ENCODE peak calls at places on chromosome 6, in six cellular contexts. One of them, this sample, is unnamed.

GRCh38 chr6:946546-946945 is 253.6 kb upstream of the EXOC2 start:
- DNase-seq in naive thymus-derived CD4-positive, alpha-beta T cell: no peak
- DNase-seq in testis: no peak
- DNase-seq in Right ventricle myocardium superior: no peak
- DNase-seq in myocyte: peak
- DNase-seq in Right ventricle myocardium inferior: no peak
- DNase-seq in this sample: no peak

GRCh38 chr6:93105017-93105416 is 314.3 kb downstream of the EPHA7 start:
- DNase-seq in testis: no peak
- DNase-seq in Right ventricle myocardium superior: no peak
- DNase-seq in myocyte: peak
- DNase-seq in Right ventricle myocardium inferior: no peak
- DNase-seq in naive thymus-derived CD4-positive, alpha-beta T cell: no peak
- DNase-seq in this sample: no peak

GRCh38 chr6:122122202-122122601 is 277.2 kb upstream of the HSF2 start:
- DNase-seq in Right ventricle myocardium inferior: no peak
- DNase-seq in myocyte: no peak
- DNase-seq in testis: no peak
- DNase-seq in naive thymus-derived CD4-positive, alpha-beta T cell: no peak
- DNase-seq in Right ventricle myocardium superior: no peak
- DNase-seq in this sample: no peak

GRCh38 chr6:13288481-13288880 is 39.9 kb downstream of the TBC1D7 start:
- DNase-seq in Right ventricle myocardium inferior: no peak
- DNase-seq in naive thymus-derived CD4-positive, alpha-beta T cell: no peak
- DNase-seq in myocyte: no peak
- DNase-seq in Right ventricle myocardium superior: no peak
- DNase-seq in testis: no peak
- DNase-seq in this sample: no peak

GRCh38 chr6:46331461-46331860 is 159.8 kb downstream of the RCAN2 start:
- DNase-seq in myocyte: no peak
- DNase-seq in naive thymus-derived CD4-positive, alpha-beta T cell: no peak
- DNase-seq in Right ventricle myocardium superior: no peak
- DNase-seq in Right ventricle myocardium inferior: no peak
- DNase-seq in testis: no peak
- DNase-seq in this sample: no peak

GRCh38 chr6:34671362-34671761 is 25.2 kb downstream of the ILRUN start:
- DNase-seq in myocyte: no peak
- DNase-seq in testis: no peak
- DNase-seq in Right ventricle myocardium superior: no peak
- DNase-seq in naive thymus-derived CD4-positive, alpha-beta T cell: no peak
- DNase-seq in Right ventricle myocardium inferior: no peak
- DNase-seq in this sample: no peak

GRCh38 chr6:35668708-35669440 is 19.8 kb downstream of the FKBP5 start:
- DNase-seq in Right ventricle myocardium inferior: no peak
- DNase-seq in myocyte: no peak
- DNase-seq in Right ventricle myocardium superior: no peak
- DNase-seq in naive thymus-derived CD4-positive, alpha-beta T cell: no peak
- DNase-seq in testis: no peak
- DNase-seq in this sample: no peak

GRCh38 chr6:43243649-43244321 is 504 bp downstream of the TTBK1 start:
- DNase-seq in Right ventricle myocardium inferior: no peak
- DNase-seq in testis: no peak
- DNase-seq in naive thymus-derived CD4-positive, alpha-beta T cell: no peak
- DNase-seq in myocyte: no peak
- DNase-seq in Right ventricle myocardium superior: no peak
- DNase-seq in this sample: no peak

GRCh38 chr6:13523826-13524622 is 36.6 kb upstream of the GFOD1 start:
- DNase-seq in Right ventricle myocardium inferior: no peak
- DNase-seq in testis: no peak
- DNase-seq in Right ventricle myocardium superior: no peak
- DNase-seq in naive thymus-derived CD4-positive, alpha-beta T cell: no peak
- DNase-seq in myocyte: peak
- DNase-seq in this sample: no peak

GRCh38 chr6:110083875-110084585 is 95.4 kb downstream of the WASF1 start:
- DNase-seq in myocyte: no peak
- DNase-seq in naive thymus-derived CD4-positive, alpha-beta T cell: no peak
- DNase-seq in Right ventricle myocardium superior: no peak
- DNase-seq in testis: no peak
- DNase-seq in Right ventricle myocardium inferior: no peak
- DNase-seq in this sample: no peak

GRCh38 chr6:127160484-127160883 is 42.0 kb downstream of the RSPO3 start:
- DNase-seq in Right ventricle myocardium inferior: no peak
- DNase-seq in naive thymus-derived CD4-positive, alpha-beta T cell: no peak
- DNase-seq in Right ventricle myocardium superior: no peak
- DNase-seq in testis: no peak
- DNase-seq in myocyte: no peak
- DNase-seq in this sample: no peak

GRCh38 chr6:45047573-45047972 is 280.6 kb upstream of the RUNX2 start:
- DNase-seq in myocyte: no peak
- DNase-seq in testis: no peak
- DNase-seq in Right ventricle myocardium superior: no peak
- DNase-seq in Right ventricle myocardium inferior: no peak
- DNase-seq in naive thymus-derived CD4-positive, alpha-beta T cell: no peak
- DNase-seq in this sample: no peak

This sample was measured in activated T-helper 1 cell treated with anti-CD3 and anti-CD28 coated beads, Interleukin-2, amount 50 U/mL, for 16 hours.